ENCODE peak calls at places on chromosomes 13 and 19, in nine cellular contexts. One of them, this sample, is unnamed.

GRCh38 chr19:30884146-30884812 is 465.0 kb downstream of the TSHZ3 start:
- DNase-seq in foreskin keratinocyte: no peak
- DNase-seq in fibroblast of pulmonary artery: no peak
- DNase-seq in cardiac fibroblast: no peak
- DNase-seq in AG04450: no peak
- DNase-seq in GM12865: no peak
- DNase-seq in mesothelial cell of epicardium: no peak
- DNase-seq in H1: no peak
- DNase-seq in Calu3: no peak
- DNase-seq in this sample: no peak

GRCh38 chr13:109448629-109449028 is 337.8 kb downstream of the IRS2 start:
- DNase-seq in Calu3: no peak
- DNase-seq in AG04450: no peak
- DNase-seq in H1: no peak
- DNase-seq in foreskin keratinocyte: no peak
- DNase-seq in fibroblast of pulmonary artery: no peak
- DNase-seq in cardiac fibroblast: no peak
- DNase-seq in GM12865: no peak
- DNase-seq in mesothelial cell of epicardium: no peak
- DNase-seq in this sample: no peak

GRCh38 chr13:61414686-61415664 is 674 bp downstream of the PCDH20 start:
- DNase-seq in H1: peak; percentile 78
- DNase-seq in GM12865: no peak
- DNase-seq in foreskin keratinocyte: peak; percentile 16
- DNase-seq in fibroblast of pulmonary artery: peak; percentile 18
- DNase-seq in cardiac fibroblast: peak; percentile 2
- DNase-seq in AG04450: no peak
- DNase-seq in Calu3: no peak
- DNase-seq in mesothelial cell of epicardium: peak; percentile 50
- DNase-seq in this sample: peak; percentile 76

GRCh38 chr19:12112701-12113100 is 27.4 kb downstream of the ZNF20 start:
- DNase-seq in mesothelial cell of epicardium: no peak
- DNase-seq in AG04450: no peak
- DNase-seq in Calu3: no peak
- DNase-seq in foreskin keratinocyte: no peak
- DNase-seq in cardiac fibroblast: no peak
- DNase-seq in H1: no peak
- DNase-seq in GM12865: no peak
- DNase-seq in fibroblast of pulmonary artery: no peak
- DNase-seq in this sample: no peak

GRCh38 chr19:49637865-49638350 is 2.0 kb downstream of the RRAS start:
- DNase-seq in H1: peak; percentile 82
- DNase-seq in cardiac fibroblast: peak; percentile 84
- DNase-seq in fibroblast of pulmonary artery: peak; percentile 86
- DNase-seq in mesothelial cell of epicardium: no peak
- DNase-seq in foreskin keratinocyte: peak; percentile 34
- DNase-seq in GM12865: no peak
- DNase-seq in Calu3: peak; percentile 91
- DNase-seq in AG04450: no peak
- DNase-seq in this sample: no peak

GRCh38 chr19:46180701-46181385 is 32.8 kb downstream of the IGFL2 start:
- DNase-seq in GM12865: no peak
- DNase-seq in fibroblast of pulmonary artery: no peak
- DNase-seq in AG04450: no peak
- DNase-seq in foreskin keratinocyte: peak; percentile 71
- DNase-seq in cardiac fibroblast: peak; percentile 76
- DNase-seq in mesothelial cell of epicardium: no peak
- DNase-seq in H1: no peak
- DNase-seq in Calu3: no peak
- DNase-seq in this sample: no peak

GRCh38 chr19:35439921-35440320 is 8.1 kb upstream of the FFAR2 start:
- DNase-seq in foreskin keratinocyte: no peak
- DNase-seq in cardiac fibroblast: no peak
- DNase-seq in Calu3: no peak
- DNase-seq in GM12865: no peak
- DNase-seq in AG04450: no peak
- DNase-seq in fibroblast of pulmonary artery: no peak
- DNase-seq in H1: no peak
- DNase-seq in mesothelial cell of epicardium: no peak
- DNase-seq in this sample: no peak

GRCh38 chr13:112616586-112617381 is 28.8 kb upstream of the TUBGCP3 start:
- DNase-seq in H1: peak; percentile 53
- DNase-seq in foreskin keratinocyte: no peak
- DNase-seq in cardiac fibroblast: peak; percentile 61
- DNase-seq in AG04450: no peak
- DNase-seq in GM12865: peak; percentile 55
- DNase-seq in fibroblast of pulmonary artery: peak; percentile 59
- DNase-seq in mesothelial cell of epicardium: no peak
- DNase-seq in Calu3: peak; percentile 12
- DNase-seq in this sample: peak; percentile 52

GRCh38 chr13:110517505-110518149 is 43.9 kb downstream of the RAB20 start:
- DNase-seq in AG04450: no peak
- DNase-seq in foreskin keratinocyte: no peak
- DNase-seq in Calu3: no peak
- DNase-seq in H1: no peak
- DNase-seq in GM12865: no peak
- DNase-seq in cardiac fibroblast: peak; percentile 50
- DNase-seq in mesothelial cell of epicardium: no peak
- DNase-seq in fibroblast of pulmonary artery: no peak
- DNase-seq in this sample: no peak

GRCh38 chr13:31835932-31836331 is 96.6 kb downstream of the RXFP2 start:
- DNase-seq in H1: no peak
- DNase-seq in AG04450: peak; percentile 6
- DNase-seq in GM12865: no peak
- DNase-seq in fibroblast of pulmonary artery: peak; percentile 27
- DNase-seq in Calu3: no peak
- DNase-seq in mesothelial cell of epicardium: no peak
- DNase-seq in foreskin keratinocyte: peak; percentile 18
- DNase-seq in cardiac fibroblast: peak; percentile 74
- DNase-seq in this sample: no peak

GRCh38 chr13:60009300-60010248 is 154.2 kb downstream of the DIAPH3 start:
- DNase-seq in AG04450: no peak
- DNase-seq in Calu3: peak; percentile 7
- DNase-seq in fibroblast of pulmonary artery: no peak
- DNase-seq in foreskin keratinocyte: no peak
- DNase-seq in H1: no peak
- DNase-seq in GM12865: no peak
- DNase-seq in mesothelial cell of epicardium: no peak
- DNase-seq in cardiac fibroblast: no peak
- DNase-seq in this sample: no peak

GRCh38 chr13:23956106-23956505 is 58.8 kb upstream of the C1QTNF9B start:
- DNase-seq in Calu3: peak; percentile 57
- DNase-seq in foreskin keratinocyte: peak; percentile 83
- DNase-seq in cardiac fibroblast: peak; percentile 64
- DNase-seq in mesothelial cell of epicardium: no peak
- DNase-seq in GM12865: peak; percentile 52
- DNase-seq in fibroblast of pulmonary artery: peak; percentile 41
- DNase-seq in H1: no peak
- DNase-seq in AG04450: no peak
- DNase-seq in this sample: no peak

GRCh38 chr13:23959231-23959862 is 62.0 kb upstream of the C1QTNF9B start:
- DNase-seq in fibroblast of pulmonary artery: peak; percentile 17
- DNase-seq in H1: no peak
- DNase-seq in mesothelial cell of epicardium: no peak
- DNase-seq in GM12865: no peak
- DNase-seq in cardiac fibroblast: peak; percentile 23
- DNase-seq in foreskin keratinocyte: peak; percentile 5
- DNase-seq in Calu3: no peak
- DNase-seq in AG04450: no peak
- DNase-seq in this sample: no peak

GRCh38 chr13:23963947-23964346 is 66.6 kb upstream of the C1QTNF9B start:
- DNase-seq in cardiac fibroblast: peak; percentile 41
- DNase-seq in Calu3: no peak
- DNase-seq in AG04450: no peak
- DNase-seq in mesothelial cell of epicardium: no peak
- DNase-seq in GM12865: peak; percentile 55
- DNase-seq in H1: no peak
- DNase-seq in fibroblast of pulmonary artery: no peak
- DNase-seq in foreskin keratinocyte: no peak
- DNase-seq in this sample: no peak

GRCh38 chr13:23963184-23963931 is 66.1 kb upstream of the C1QTNF9B start:
- DNase-seq in foreskin keratinocyte: no peak
- DNase-seq in H1: no peak
- DNase-seq in Calu3: no peak
- DNase-seq in fibroblast of pulmonary artery: no peak
- DNase-seq in AG04450: no peak
- DNase-seq in GM12865: peak; percentile 18
- DNase-seq in cardiac fibroblast: no peak
- DNase-seq in mesothelial cell of epicardium: no peak
- DNase-seq in this sample: no peak

DNA sequence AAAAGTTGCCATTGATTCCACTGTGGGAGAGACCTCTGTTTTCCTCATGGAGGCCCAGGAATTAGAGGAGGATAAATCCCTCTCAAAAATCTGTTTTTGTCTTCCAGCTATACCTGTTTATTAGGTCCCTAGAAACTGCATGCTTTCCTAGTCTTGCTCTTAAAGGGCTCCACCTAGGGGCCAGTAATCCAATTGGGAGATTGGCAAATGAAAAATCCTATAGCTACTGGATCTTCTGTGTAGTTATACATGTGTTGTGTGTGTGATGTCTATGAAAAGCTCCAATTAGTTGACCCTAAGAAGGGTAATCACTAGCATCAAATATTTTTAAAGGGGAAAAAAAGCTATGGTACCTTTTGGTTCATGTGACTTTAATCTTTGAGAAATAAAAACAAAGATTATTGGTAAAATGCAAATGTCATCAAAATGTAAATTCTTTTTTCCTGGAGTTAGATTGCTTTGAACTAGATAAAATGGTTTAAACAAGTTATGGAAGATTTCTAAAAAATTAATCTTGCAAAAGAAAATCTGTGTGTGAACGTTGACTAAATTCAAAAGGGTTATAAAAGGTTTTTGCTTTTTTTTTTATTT is 63.4 kb upstream of the C1QTNF9B start:
- DNase-seq in GM12865: peak; percentile 43
- DNase-seq in AG04450: no peak
- DNase-seq in mesothelial cell of epicardium: no peak
- DNase-seq in fibroblast of pulmonary artery: peak; percentile 66
- DNase-seq in foreskin keratinocyte: no peak
- DNase-seq in Calu3: peak; percentile 54
- DNase-seq in H1: no peak
- DNase-seq in cardiac fibroblast: peak; percentile 68
- DNase-seq in this sample: no peak
- TF ChIP-seq CTCF in GM12865: peak; percentile 50
- TF ChIP-seq CTCF in AG04450: peak; percentile 94
- TF ChIP-seq CTCF in mesothelial cell of epicardium: no peak
- TF ChIP-seq CTCF in fibroblast of pulmonary artery: peak; percentile 94
- TF ChIP-seq CTCF in foreskin keratinocyte: peak; percentile 87
- TF ChIP-seq CTCF in Calu3: peak; percentile 41
- TF ChIP-seq CTCF in H1: peak; percentile 65
- TF ChIP-seq CTCF in cardiac fibroblast: peak; percentile 80
- TF ChIP-seq CTCF in this sample: peak; percentile 81

DNA sequence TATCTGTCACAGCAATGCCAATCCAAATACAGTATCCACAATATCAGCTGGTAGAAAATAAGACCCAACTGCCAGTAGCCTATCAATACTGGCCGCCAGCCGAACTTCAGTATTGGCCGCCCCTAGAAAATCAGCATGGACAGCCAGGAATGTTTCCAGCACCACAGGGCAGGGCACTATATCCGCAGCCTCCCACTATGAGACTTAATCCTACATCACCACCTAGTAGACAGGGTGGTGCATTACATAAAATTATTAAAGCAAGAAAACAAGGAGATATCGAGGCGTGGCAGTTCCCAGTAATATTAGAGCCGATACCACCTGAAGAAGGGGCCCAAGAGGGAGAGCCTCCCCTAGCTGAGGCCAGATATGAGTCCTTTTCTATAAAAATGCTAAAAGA is 111.3 kb downstream of the ZNF486 start:
- DNase-seq in AG04450: no peak
- DNase-seq in Calu3: peak; percentile 1
- DNase-seq in cardiac fibroblast: peak; percentile 57
- DNase-seq in mesothelial cell of epicardium: no peak
- DNase-seq in foreskin keratinocyte: no peak
- DNase-seq in fibroblast of pulmonary artery: no peak
- DNase-seq in H1: no peak
- DNase-seq in GM12865: peak; percentile 9
- DNase-seq in this sample: no peak
- TF ChIP-seq CTCF in AG04450: no peak
- TF ChIP-seq CTCF in Calu3: no peak
- TF ChIP-seq CTCF in cardiac fibroblast: peak; percentile 41
- TF ChIP-seq CTCF in mesothelial cell of epicardium: peak; percentile 77
- TF ChIP-seq CTCF in foreskin keratinocyte: no peak
- TF ChIP-seq CTCF in fibroblast of pulmonary artery: no peak
- TF ChIP-seq CTCF in H1: no peak
- TF ChIP-seq CTCF in GM12865: peak; percentile 20
- TF ChIP-seq CTCF in this sample: peak; percentile 71

DNA sequence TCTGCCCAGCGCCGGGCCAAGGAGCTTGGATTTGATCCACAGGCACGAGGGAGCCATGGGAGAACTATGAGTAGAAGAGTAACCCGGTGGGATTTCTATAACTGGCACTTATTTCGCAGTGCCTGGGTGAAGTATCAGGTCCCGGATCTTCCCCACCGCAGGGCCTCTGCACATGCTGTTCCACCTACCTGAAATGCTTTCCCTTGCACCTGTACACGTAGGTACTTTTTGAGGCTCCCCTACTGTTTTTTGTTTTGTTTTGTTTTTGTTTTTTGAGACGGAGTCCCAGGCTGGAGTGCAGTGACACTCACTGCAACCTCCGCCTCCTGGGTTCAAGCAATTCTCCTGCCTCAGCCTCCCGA is 402 bp upstream of the KANK3 start:
- DNase-seq in H1: no peak
- DNase-seq in AG04450: no peak
- DNase-seq in Calu3: no peak
- DNase-seq in mesothelial cell of epicardium: no peak
- DNase-seq in foreskin keratinocyte: no peak
- DNase-seq in fibroblast of pulmonary artery: no peak
- DNase-seq in cardiac fibroblast: no peak
- DNase-seq in GM12865: no peak
- DNase-seq in this sample: no peak
- TF ChIP-seq CTCF in H1: no peak
- TF ChIP-seq CTCF in AG04450: no peak
- TF ChIP-seq CTCF in Calu3: no peak
- TF ChIP-seq CTCF in mesothelial cell of epicardium: no peak
- TF ChIP-seq CTCF in foreskin keratinocyte: no peak
- TF ChIP-seq CTCF in fibroblast of pulmonary artery: no peak
- TF ChIP-seq CTCF in cardiac fibroblast: no peak
- TF ChIP-seq CTCF in GM12865: no peak
- TF ChIP-seq CTCF in this sample: no peak

DNA sequence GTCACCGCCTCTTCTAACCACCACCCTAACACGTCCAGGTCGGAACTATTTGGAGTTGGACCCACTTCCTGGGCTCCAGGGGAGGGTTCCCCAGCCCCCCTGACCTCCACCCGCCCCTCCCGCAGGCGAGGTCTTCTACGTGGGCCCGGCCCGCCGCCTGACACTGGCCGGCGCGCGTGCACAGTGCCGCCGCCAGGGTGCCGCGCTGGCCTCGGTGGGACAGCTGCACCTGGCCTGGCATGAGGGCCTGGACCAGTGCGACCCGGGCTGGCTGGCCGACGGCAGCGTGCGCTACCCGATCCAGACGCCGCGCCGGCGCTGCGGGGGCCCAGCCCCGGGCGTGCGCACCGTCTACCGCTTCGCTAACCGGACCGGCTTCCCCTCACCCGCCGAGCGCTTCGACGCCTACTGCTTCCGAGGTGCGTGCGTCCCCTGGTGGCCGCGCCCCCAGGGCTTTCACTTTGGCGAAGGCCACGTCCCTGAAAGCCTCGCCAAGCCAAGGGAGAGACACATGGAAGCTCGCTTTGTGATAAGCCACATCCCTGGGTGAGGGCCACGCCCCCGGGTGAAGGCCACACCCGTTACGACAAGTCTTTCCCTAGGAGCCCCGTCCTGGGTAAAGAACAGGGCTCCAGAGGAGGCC is 13.2 kb downstream of the NCAN start:
- DNase-seq in Calu3: peak; percentile 81
- DNase-seq in foreskin keratinocyte: peak; percentile 25
- DNase-seq in fibroblast of pulmonary artery: peak; percentile 61
- DNase-seq in GM12865: peak; percentile 78
- DNase-seq in cardiac fibroblast: peak; percentile 54
- DNase-seq in mesothelial cell of epicardium: peak; percentile 45
- DNase-seq in H1: peak; percentile 91
- DNase-seq in AG04450: peak; percentile 4
- DNase-seq in this sample: no peak
- TF ChIP-seq CTCF in Calu3: peak; percentile 79
- TF ChIP-seq CTCF in foreskin keratinocyte: peak; percentile 83
- TF ChIP-seq CTCF in fibroblast of pulmonary artery: peak; percentile 49
- TF ChIP-seq CTCF in GM12865: peak; percentile 76
- TF ChIP-seq CTCF in cardiac fibroblast: peak; percentile 61
- TF ChIP-seq CTCF in mesothelial cell of epicardium: peak; percentile 52
- TF ChIP-seq CTCF in H1: peak; percentile 76
- TF ChIP-seq CTCF in AG04450: peak; percentile 70
- TF ChIP-seq CTCF in this sample: peak; percentile 74

This sample was measured in type B pancreatic cell.